ENCODE peak calls at places on chromosomes 11 and 22, in ten cellular contexts. C is OCI-LY7; M is mucosa of descending colon; T is MM.1S; N is H7; D is tibial artery; L is A673; F is GM23338; I is neuronal stem cell; W is CD8-positive, alpha-beta T cell. G is an unnamed sample.

GRCh38 chr11:2911088-2912037 is 17.9 kb downstream of the PHLDA2 start:
- DNase-seq in N (peak), L (no peak), I (no peak), M (peak), W (no peak), D (no peak), F (no peak), T (no peak), C (no peak), G (no peak)

GRCh38 chr11:57456960-57457642 is 3.2 kb upstream of the RTN4RL2 start:
- DNase-seq in F (peak), L (peak), T (peak), D (peak), W (peak), C (peak), N (peak), M (peak), I (peak), G (peak)

GRCh38 chr11:69703711-69704507 is at the start of gene FGF19:
- DNase-seq in N (peak), I (no peak), M (no peak), W (no peak), F (peak), T (no peak), L (no peak), C (no peak), D (no peak), G (no peak)

GRCh38 chr11:117221775-117222517 is 9.9 kb downstream of the PCSK7 start:
- DNase-seq in L (peak), W (no peak), C (no peak), I (no peak), D (peak), T (no peak), N (no peak), M (peak), F (no peak), G (no peak)

GRCh38 chr11:126754850-126755426 is 245.6 kb downstream of the KIRREL3 start:
- DNase-seq in L (no peak), F (no peak), D (no peak), W (no peak), I (no peak), C (no peak), N (no peak), M (no peak), T (no peak), G (no peak)

GRCh38 chr11:109037856-109038780 is 373.2 kb downstream of the DDX10 start:
- DNase-seq in D (peak), L (peak), C (no peak), I (no peak), F (no peak), W (no peak), T (no peak), N (no peak), M (no peak), G (no peak)

GRCh38 chr11:62458212-62459002 is 39.6 kb downstream of the SCGB1A1 start:
- DNase-seq in T (no peak), I (no peak), L (no peak), W (no peak), N (no peak), M (peak), F (no peak), C (no peak), D (no peak), G (no peak)

GRCh38 chr11:92827132-92827531 is 142.3 kb upstream of the MTNR1B start:
- DNase-seq in L (no peak), I (no peak), N (no peak), W (no peak), M (no peak), T (no peak), F (no peak), D (no peak), C (no peak), G (no peak)

GRCh38 chr22:44146088-44146861 is 34.5 kb upstream of the PARVG start:
- DNase-seq in N (peak), I (no peak), T (no peak), M (no peak), C (no peak), D (no peak), F (peak), W (no peak), L (no peak), G (no peak)

GRCh38 chr22:41619979-41620645 is 731 bp downstream of the DESI1 start:
- DNase-seq in T (peak), W (peak), C (peak), I (peak), D (peak), N (peak), M (peak), L (peak), F (peak), G (no peak)

GRCh38 chr22:38273135-38273761 is 438 bp upstream of the TMEM184B start:
- DNase-seq in I (no peak), D (no peak), T (no peak), L (no peak), C (peak), F (no peak), M (no peak), W (no peak), N (no peak), G (no peak)

GRCh38 chr11:74297484-74297883 is 14.0 kb downstream of the P4HA3 start:
- DNase-seq in C (no peak), I (no peak), D (no peak), M (no peak), W (no peak), N (no peak), F (no peak), L (no peak), T (no peak), G (no peak)

GRCh38 chr11:40722179-40722795 is 737.2 kb downstream of the LRRC4C start:
- DNase-seq in D (no peak), M (no peak), C (no peak), W (no peak), I (peak), N (peak), F (peak), L (peak), T (peak), G (no peak)

GRCh38 chr22:48837341-48837935 is 990.2 kb downstream of the BRD1 start:
- DNase-seq in I (no peak), N (no peak), L (no peak), C (no peak), D (no peak), F (no peak), T (no peak), M (no peak), W (no peak), G (no peak)

GRCh38 chr11:72625746-72626636 is 48.2 kb downstream of the PDE2A start:
- DNase-seq in L (no peak), D (peak), M (peak), F (peak), W (no peak), T (no peak), I (no peak), N (peak), C (no peak), G (no peak)

GRCh38 chr11:126731526-126731925 is 269.0 kb downstream of the KIRREL3 start:
- DNase-seq in C (no peak), L (no peak), T (no peak), F (no peak), D (no peak), W (no peak), N (no peak), I (no peak), M (no peak), G (no peak)

GRCh38 chr11:33801821-33802413 is 27.6 kb upstream of the FBXO3 start:
- DNase-seq in D (no peak), F (peak), I (peak), T (no peak), L (peak), C (no peak), W (no peak), M (no peak), N (no peak), G (no peak)

GRCh38 chr11:65366340-65366773 is 11.8 kb downstream of the TIGD3 start:
- DNase-seq in I (peak), T (peak), N (peak), L (peak), F (peak), W (no peak), C (peak), M (peak), D (no peak), G (no peak)

GRCh38 chr22:47030143-47030641 is 267.7 kb downstream of the TBC1D22A start:
- DNase-seq in W (no peak), N (no peak), T (no peak), C (no peak), I (no peak), M (no peak), L (no peak), F (no peak), D (no peak), G (no peak)

GRCh38 chr22:44351037-44351436 is 38.3 kb upstream of the SHISAL1 start:
- DNase-seq in I (no peak), M (no peak), C (no peak), D (no peak), L (no peak), W (no peak), T (no peak), N (no peak), F (no peak), G (no peak)

DNA sequence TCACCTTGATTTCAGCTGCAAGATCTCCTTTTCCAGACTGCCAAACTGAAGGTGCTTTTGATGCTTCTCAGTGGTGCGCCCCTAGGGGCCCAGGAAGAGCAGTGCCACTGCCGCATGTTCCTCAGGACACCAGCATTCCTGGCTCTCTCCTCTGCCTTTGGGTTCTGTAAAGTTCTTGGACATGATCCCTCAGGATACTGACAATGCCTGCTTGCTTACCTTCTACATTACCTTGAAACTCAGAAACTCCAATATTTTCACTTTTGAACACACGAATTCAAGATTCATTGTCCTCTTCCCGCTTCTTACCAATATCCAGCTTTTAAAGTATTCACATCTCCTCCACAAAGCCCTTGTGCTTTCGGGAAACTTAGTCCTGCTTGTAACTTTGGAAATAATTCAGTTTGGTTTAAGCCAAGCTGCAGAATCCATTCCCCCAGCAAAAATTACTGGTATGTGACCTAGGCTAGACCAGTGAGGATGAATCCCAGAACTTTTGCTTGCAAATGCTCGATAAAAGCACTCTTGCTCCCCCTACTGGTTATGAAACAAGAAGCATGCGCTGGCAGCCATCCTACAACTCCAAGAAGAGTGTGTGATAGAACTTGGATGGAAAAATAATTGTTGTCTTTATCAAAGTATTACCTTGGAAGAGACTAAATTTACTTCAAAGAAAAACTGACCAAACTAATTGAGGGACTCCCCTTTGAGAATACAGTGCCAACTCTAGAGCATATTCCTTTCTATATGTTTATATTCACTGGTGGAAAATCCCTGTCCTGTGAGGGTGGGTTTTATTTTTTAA is 16.5 kb upstream of the OR5B21 start:
- DNase-seq in C (peak), T (peak), L (peak), D (peak), F (peak), M (peak), I (peak), N (peak), W (peak), G (peak)
- H3K4me3 ChIP-seq in C (peak), T (no peak), L (peak), D (peak), F (peak), M (no peak), I (no peak), N (no peak), W (peak), G (no peak)

GRCh38 chr11:68039526-68040086 is 781 bp downstream of the TCIRG1 start:
- DNase-seq in T (peak), N (peak), F (peak), L (no peak), W (no peak), M (peak), C (peak), I (no peak), D (no peak), G (no peak)

GRCh38 chr11:68037481-68038225 is 1.2 kb upstream of the TCIRG1 start:
- DNase-seq in F (no peak), L (no peak), T (no peak), D (no peak), C (no peak), M (no peak), W (no peak), I (no peak), N (no peak), G (no peak)

GRCh38 chr11:68036717-68037239 is 2.0 kb upstream of the TCIRG1 start:
- DNase-seq in F (no peak), W (no peak), C (no peak), D (peak), L (no peak), M (peak), T (no peak), I (no peak), N (no peak), G (no peak)

GRCh38 chr11:68038718-68039525 is at the start of gene TCIRG1:
- DNase-seq in F (peak), C (peak), I (peak), N (peak), T (peak), M (peak), L (peak), D (peak), W (peak), G (no peak)

GRCh38 chr11:68038226-68038717 is 553 bp upstream of the TCIRG1 start:
- DNase-seq in I (no peak), N (peak), W (no peak), D (no peak), M (peak), F (no peak), C (peak), L (no peak), T (peak), G (no peak)
- H3K4me3 ChIP-seq in I (no peak), N (peak), W (peak), D (peak), M (peak), F (peak), C (peak), L (peak), T (peak), G (peak)

GRCh38 chr22:33853200-33854097 is 66.8 kb downstream of the LARGE1 start:
- DNase-seq in D (peak), I (no peak), F (peak), T (peak), L (no peak), W (no peak), C (peak), M (peak), N (peak), G (peak)
- H3K4me3 ChIP-seq in D (peak), I (peak), F (no peak), T (peak), L (peak), W (peak), C (peak), M (no peak), N (no peak), G (peak)

GRCh38 chr11:210122-210802 is 2.8 kb downstream of the RIC8A start:
- DNase-seq in C (no peak), I (no peak), N (no peak), T (no peak), D (no peak), L (peak), M (no peak), F (no peak), W (no peak), G (peak)
- H3K4me3 ChIP-seq in C (peak), I (peak), N (no peak), T (no peak), D (peak), L (peak), M (no peak), F (no peak), W (no peak), G (peak)

DNA sequence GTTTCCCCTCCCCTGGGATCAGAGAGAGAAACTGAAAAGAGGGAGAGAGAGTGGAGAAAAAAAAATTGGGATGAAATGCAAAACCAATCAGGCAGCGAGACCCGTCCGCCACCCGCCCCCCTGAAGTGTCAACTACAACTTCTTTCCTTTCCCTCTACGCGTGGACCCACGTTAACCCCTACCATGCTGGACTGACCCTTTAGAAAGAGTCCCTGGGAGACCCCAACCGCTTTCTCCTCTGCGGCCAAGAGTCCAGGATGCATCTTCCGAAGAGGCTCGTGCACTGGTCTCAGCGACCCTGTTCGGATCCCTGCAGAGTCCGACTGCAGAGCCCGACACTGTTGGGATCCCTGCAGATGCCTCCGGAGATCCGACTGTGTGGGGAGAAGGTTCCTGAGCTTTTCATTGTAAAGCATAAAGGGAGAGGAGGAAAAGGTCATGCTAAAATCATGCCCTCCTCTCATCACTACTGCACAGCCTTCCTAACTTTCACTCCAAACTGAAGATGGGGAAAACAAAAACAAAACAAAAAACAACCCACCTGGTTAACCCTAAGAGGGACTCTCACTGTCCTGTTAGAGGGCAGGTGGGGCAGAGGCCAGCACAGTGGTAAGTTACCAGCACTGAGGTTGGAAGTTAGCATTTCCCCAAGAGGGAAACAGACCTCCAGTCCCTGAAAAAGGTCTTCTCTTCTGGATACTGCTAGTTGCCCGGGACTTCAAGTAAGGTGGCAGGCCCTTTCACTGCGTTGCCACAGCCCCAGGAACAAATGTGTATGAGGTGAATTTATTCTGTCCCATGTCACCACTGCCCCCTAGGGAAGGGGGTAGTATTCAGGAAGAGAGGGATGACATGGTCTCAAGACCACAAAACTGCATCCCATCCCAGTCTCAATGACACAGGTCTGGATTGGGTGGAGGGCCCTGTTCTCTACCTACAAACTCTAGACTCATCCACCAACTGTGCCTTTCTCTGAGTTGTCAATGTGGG is 578 bp upstream of the ADAMTS8 start:
- DNase-seq in M (no peak), L (no peak), D (no peak), N (peak), T (no peak), C (no peak), W (no peak), I (no peak), F (peak), G (no peak)
- H3K4me3 ChIP-seq in M (no peak), L (peak), D (peak), N (peak), T (no peak), C (no peak), W (no peak), I (no peak), F (peak), G (no peak)

GRCh38 chr11:18330921-18331320 is 8.6 kb downstream of the GTF2H1 start:
- DNase-seq in F (no peak), D (no peak), L (no peak), C (no peak), N (no peak), M (no peak), I (no peak), W (no peak), T (no peak), G (no peak)
- H3K4me3 ChIP-seq in F (no peak), D (no peak), L (no peak), C (no peak), N (no peak), M (no peak), I (no peak), W (no peak), T (no peak), G (no peak)